ENCODE peak calls at places on chromosomes 5 and 9, in six cellular contexts. H is A549; O is astrocyte of the spinal cord; L is B cell; U is GM12865; G is CD4-positive, alpha-beta T cell. I is an unnamed sample.

GRCh38 chr9:111120526-111120925 is 82.3 kb upstream of the LPAR1 start:
- DNase-seq in O (no peak), L (no peak), H (no peak), G (no peak), U (no peak), I (no peak)

GRCh38 chr9:33211695-33212393 is 28.1 kb upstream of the SPINK4 start:
- DNase-seq in G (no peak), L (no peak), H (peak), O (no peak), U (no peak), I (no peak)

GRCh38 chr5:107469485-107469884 is 201.3 kb downstream of the EFNA5 start:
- DNase-seq in O (peak), H (peak), U (peak), G (no peak), L (no peak), I (no peak)

GRCh38 chr5:128673970-128674369 is 135.9 kb upstream of the FBN2 start:
- DNase-seq in G (no peak), L (no peak), U (no peak), H (no peak), O (no peak), I (no peak)

GRCh38 chr5:15695171-15695676 is 195.2 kb downstream of the FBXL7 start:
- DNase-seq in H (no peak), U (no peak), O (peak), L (no peak), G (no peak), I (no peak)

GRCh38 chr5:154209591-154210081 is 19.1 kb downstream of the GALNT10 start:
- DNase-seq in H (no peak), L (no peak), U (no peak), G (no peak), O (no peak), I (no peak)

GRCh38 chr5:161094411-161094810 is 242.4 kb upstream of the ATP10B start:
- DNase-seq in L (no peak), H (no peak), G (no peak), U (no peak), O (peak), I (no peak)

GRCh38 chr9:38063363-38063707 is 5.7 kb downstream of the SHB start:
- DNase-seq in L (no peak), U (no peak), H (no peak), G (no peak), O (no peak), I (no peak)

GRCh38 chr5:161544350-161544765 is 2.2 kb downstream of the GABRB2 start:
- DNase-seq in U (peak), L (peak), O (peak), G (no peak), H (peak), I (peak)

DNA sequence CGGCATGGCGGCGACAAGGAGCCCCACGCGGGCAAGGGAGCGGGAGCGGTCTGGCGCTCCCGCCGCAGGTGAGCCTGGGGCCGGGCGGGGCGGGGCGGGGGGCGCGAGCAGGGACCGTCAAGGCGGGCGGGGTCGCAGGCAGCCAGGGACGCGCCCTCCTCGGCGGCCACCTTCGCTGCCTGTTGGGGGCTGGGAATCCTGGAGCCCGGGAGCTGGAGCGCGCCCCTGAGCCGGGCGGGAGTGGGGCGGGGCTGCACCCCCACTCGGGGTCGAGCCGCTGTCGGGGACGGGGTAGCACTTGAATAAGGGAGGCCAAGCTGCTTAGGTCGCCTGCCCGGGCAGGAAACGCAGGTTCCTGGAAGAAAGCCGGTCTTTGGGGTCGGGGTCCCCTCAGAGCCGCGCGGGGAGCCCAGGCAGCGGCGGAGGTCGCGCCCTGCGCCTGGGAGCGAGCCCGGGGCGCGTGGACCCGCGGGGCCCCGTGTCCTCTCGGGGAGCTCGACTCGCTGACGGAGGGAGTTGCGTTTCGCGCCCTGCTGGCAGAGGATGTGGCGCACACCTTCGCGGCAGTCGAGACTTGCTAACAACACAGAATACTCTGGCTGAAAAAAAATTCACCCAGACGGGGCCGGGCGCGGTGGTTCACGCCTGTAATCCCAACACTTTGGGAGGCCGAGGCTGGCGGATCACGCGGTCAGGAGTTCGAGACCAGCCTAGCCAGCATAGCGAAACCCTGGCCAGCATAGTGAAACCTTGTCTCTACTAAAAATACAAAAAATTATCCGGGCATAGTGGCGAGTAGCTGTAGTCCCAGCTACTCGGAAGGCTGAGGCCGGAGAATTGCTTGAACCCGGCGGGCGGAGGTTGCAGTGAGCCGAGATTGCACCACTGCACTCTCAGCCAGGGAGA is 552 bp downstream of the OTULINL start:
- DNase-seq in L (peak), O (no peak), U (peak), G (peak), H (peak), I (peak)
- TF ChIP-seq CTCF in L (peak), O (no peak), U (peak), G (peak), H (no peak), I (peak)

GRCh38 chr5:124726631-124727362 is 19.6 kb downstream of the ZNF608 start:
- DNase-seq in O (no peak), G (no peak), U (no peak), H (no peak), L (no peak), I (no peak)

GRCh38 chr5:124725040-124725434 is 21.4 kb downstream of the ZNF608 start:
- DNase-seq in H (no peak), U (no peak), L (no peak), G (no peak), O (no peak), I (no peak)

GRCh38 chr5:124724357-124725039 is 21.9 kb downstream of the ZNF608 start:
- DNase-seq in H (no peak), U (peak), L (no peak), O (no peak), G (no peak), I (no peak)

GRCh38 chr5:124728331-124729307 is 17.8 kb downstream of the ZNF608 start:
- DNase-seq in H (no peak), U (peak), O (no peak), G (no peak), L (no peak), I (no peak)

GRCh38 chr5:124725622-124726258 is 20.7 kb downstream of the ZNF608 start:
- DNase-seq in U (no peak), L (no peak), O (no peak), G (no peak), H (no peak), I (no peak)
- TF ChIP-seq CTCF in U (no peak), L (no peak), O (no peak), G (no peak), H (no peak), I (no peak)

GRCh38 chr9:135611875-135612209 is 27.5 kb downstream of the GLT6D1 start:
- DNase-seq in L (no peak), O (no peak), U (no peak), H (no peak), G (no peak), I (no peak)
- TF ChIP-seq CTCF in L (no peak), O (no peak), U (no peak), H (no peak), G (no peak), I (no peak)

DNA sequence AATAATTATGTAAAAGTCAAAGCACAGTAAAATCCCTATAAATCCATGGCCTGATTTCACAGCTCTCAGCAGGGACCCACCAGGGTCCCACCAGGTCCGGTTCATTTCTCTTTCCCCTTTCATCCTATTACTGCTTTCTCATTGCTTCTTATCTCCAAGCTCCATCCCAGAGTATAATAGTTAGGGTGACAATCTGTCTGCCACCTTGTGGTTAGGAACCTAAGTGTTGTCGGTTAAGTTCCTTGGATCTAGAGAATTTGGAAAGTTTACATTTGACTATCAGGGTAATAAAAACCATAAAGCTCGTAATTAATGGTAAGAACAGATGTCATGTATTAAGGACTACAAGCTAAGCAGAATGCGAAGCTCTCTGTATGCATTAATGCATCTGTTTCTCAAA is 259.1 kb downstream of the SH3GL2 start:
- DNase-seq in U (no peak), H (no peak), L (no peak), O (no peak), G (no peak), I (no peak)
- TF ChIP-seq CTCF in U (no peak), H (no peak), L (no peak), O (no peak), G (no peak), I (no peak)